ENCODE peak calls at places on chromosome 21, in five cellular contexts. F, L, M, I and B are unnamed samples.

GRCh38 chr21:25791321-25791720 is 56.5 kb downstream of the GABPA start:
- DNase-seq in F (no peak), L (peak; percentile 3), M (no peak), I (no peak), B (no peak)

GRCh38 chr21:21165063-21165645 is 166.9 kb downstream of the NCAM2 start:
- DNase-seq in F (no peak), L (peak; percentile 83), M (peak; percentile 92), I (peak; percentile 97), B (no peak)

GRCh38 chr21:37915516-37915915 is 741 bp downstream of the KCNJ6 start:
- DNase-seq in F (no peak), L (no peak), M (no peak), I (no peak), B (no peak)

GRCh38 chr21:37982496-37983318 is 66.5 kb upstream of the KCNJ6 start:
- DNase-seq in F (no peak), L (no peak), M (no peak), I (no peak), B (peak; percentile 18)

GRCh38 chr21:43797925-43798715 is 8.7 kb downstream of the RRP1 start:
- DNase-seq in F (no peak), L (no peak), M (no peak), I (no peak), B (no peak)

GRCh38 chr21:24046816-24047443 is 1560.4 kb downstream of the MRPL39 start:
- DNase-seq in F (no peak), L (no peak), M (no peak), I (no peak), B (no peak)

GRCh38 chr21:29130234-29130993 is at the start of gene MAP3K7CL:
- DNase-seq in F (no peak), L (peak; percentile 97), M (peak; percentile 100), I (peak; percentile 100), B (peak; percentile 99)

GRCh38 chr21:33039542-33039941 is 13.8 kb downstream of the OLIG2 start:
- DNase-seq in F (no peak), L (no peak), M (no peak), I (no peak), B (no peak)

GRCh38 chr21:33208534-33208933 is 21.2 kb upstream of the IFNAR2 start:
- DNase-seq in F (no peak), L (no peak), M (no peak), I (no peak), B (no peak)

GRCh38 chr21:37447288-37447936 is 80.8 kb downstream of the DYRK1A start:
- DNase-seq in F (no peak), L (no peak), M (no peak), I (no peak), B (no peak)

GRCh38 chr21:17488620-17489019 is 24.2 kb upstream of the CXADR start:
- DNase-seq in F (no peak), L (no peak), M (no peak), I (no peak), B (no peak)

GRCh38 chr21:36790616-36791015 is 91.7 kb downstream of the SIM2 start:
- DNase-seq in F (no peak), L (no peak), M (no peak), I (peak; percentile 7), B (no peak)

GRCh38 chr21:42691901-42692559 is 38.6 kb downstream of the PDE9A start:
- DNase-seq in F (no peak), L (no peak), M (no peak), I (no peak), B (no peak)

GRCh38 chr21:42122808-42123207 is 51.7 kb downstream of the UMODL1 start:
- DNase-seq in F (no peak), L (no peak), M (no peak), I (no peak), B (no peak)

GRCh38 chr21:38503588-38503987 is 5.3 kb upstream of the ERG start:
- DNase-seq in F (no peak), L (peak; percentile 79), M (peak; percentile 58), I (peak; percentile 3), B (no peak)

GRCh38 chr21:43937898-43938309 is 72.9 kb downstream of the AGPAT3 start:
- DNase-seq in F (no peak), L (no peak), M (no peak), I (no peak), B (no peak)

GRCh38 chr21:44402323-44403105 is 49.1 kb downstream of the TRPM2 start:
- DNase-seq in F (no peak), L (no peak), M (no peak), I (no peak), B (no peak)

GRCh38 chr21:38170283-38170682 is 86.5 kb upstream of the KCNJ15 start:
- DNase-seq in F (no peak), L (peak; percentile 37), M (no peak), I (peak; percentile 12), B (peak; percentile 33)

GRCh38 chr21:23534833-23535232 is 2072.4 kb downstream of the MRPL39 start:
- DNase-seq in F (no peak), L (no peak), M (no peak), I (no peak), B (no peak)

GRCh38 chr21:17730782-17731181 is 88.4 kb downstream of the C21orf91 start:
- DNase-seq in F (no peak), L (peak; percentile 34), M (no peak), I (no peak), B (no peak)

GRCh38 chr21:28325618-28326017 is 667.1 kb downstream of the LTN1 start:
- DNase-seq in F (no peak), L (no peak), M (no peak), I (no peak), B (no peak)

GRCh38 chr21:38114717-38115333 is 142.0 kb upstream of the KCNJ15 start:
- DNase-seq in F (no peak), L (no peak), M (no peak), I (no peak), B (no peak)

GRCh38 chr21:42404534-42404933 is 832 bp downstream of the UBASH3A start:
- DNase-seq in F (no peak), L (no peak), M (no peak), I (no peak), B (no peak)

GRCh38 chr21:33443174-33443573 is 36.6 kb downstream of the TMEM50B start:
- DNase-seq in F (no peak), L (no peak), M (no peak), I (no peak), B (no peak)

GRCh38 chr21:28687571-28687970 is 305.1 kb downstream of the LTN1 start:
- DNase-seq in F (no peak), L (peak; percentile 20), M (no peak), I (no peak), B (no peak)

GRCh38 chr21:32611471-32611997 is 643 bp downstream of the CFAP298 start:
- DNase-seq in F (no peak), L (peak; percentile 17), M (no peak), I (peak; percentile 18), B (no peak)

GRCh38 chr21:46517361-46517760 is 58.7 kb downstream of the DIP2A start:
- DNase-seq in F (no peak), L (no peak), M (peak; percentile 9), I (no peak), B (peak; percentile 4)

GRCh38 chr21:28308516-28308915 is 684.2 kb downstream of the LTN1 start:
- DNase-seq in F (no peak), L (no peak), M (no peak), I (peak; percentile 82), B (no peak)

GRCh38 chr21:15831497-15831896 is 101.7 kb downstream of the USP25 start:
- DNase-seq in F (no peak), L (no peak), M (no peak), I (no peak), B (no peak)

GRCh38 chr21:15823486-15824150 is 93.8 kb downstream of the USP25 start:
- DNase-seq in F (no peak), L (no peak), M (no peak), I (no peak), B (no peak)

GRCh38 chr21:15826908-15827601 is 97.3 kb downstream of the USP25 start:
- DNase-seq in F (no peak), L (no peak), M (no peak), I (no peak), B (no peak)

GRCh38 chr21:15825699-15826098 is 95.9 kb downstream of the USP25 start:
- DNase-seq in F (no peak), L (no peak), M (no peak), I (no peak), B (no peak)

DNA sequence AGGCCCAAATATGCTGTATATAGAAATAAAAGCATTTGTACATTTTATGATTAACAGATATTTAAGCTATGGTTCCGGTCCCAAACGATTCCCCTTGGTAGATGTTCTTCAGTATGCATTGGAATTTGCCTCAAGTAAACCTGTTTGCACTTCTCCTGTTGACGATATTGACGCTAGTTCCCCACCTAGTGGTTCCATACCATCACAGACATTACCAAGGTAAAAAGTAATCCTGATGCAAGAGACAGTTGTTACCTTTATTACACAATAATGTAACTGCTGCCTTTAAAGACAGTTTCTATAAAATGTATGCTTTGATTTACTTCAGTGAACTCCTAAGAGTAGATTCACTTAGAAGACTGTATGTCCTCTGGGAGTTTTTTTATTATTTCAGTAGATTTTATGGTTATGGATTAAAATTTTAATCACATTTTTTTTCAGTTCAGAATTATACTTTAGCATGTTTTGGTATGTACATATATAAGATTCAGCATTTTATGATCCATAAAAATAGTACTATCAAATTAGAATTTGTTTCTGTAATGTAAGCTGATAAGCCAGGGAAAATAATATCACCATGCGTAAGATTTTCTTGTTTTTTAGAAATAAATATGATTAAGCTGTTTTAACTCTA is 96.5 kb downstream of the USP25 start:
- DNase-seq in F (no peak), L (peak; percentile 74), M (peak; percentile 29), I (peak; percentile 54), B (peak; percentile 38)
- TF ChIP-seq CTCF in F (peak; percentile 57), L (peak; percentile 66), M (peak; percentile 57), I (peak; percentile 48), B (peak; percentile 73)

GRCh38 chr21:45478816-45479669 is 63.2 kb downstream of the SLC19A1 start:
- DNase-seq in F (no peak), L (no peak), M (no peak), I (no peak), B (no peak)
- H3K4me3 ChIP-seq in F (no peak overlapping the region), L (no peak overlapping the region), M (no peak overlapping the region), I (no peak overlapping the region), B (no peak overlapping the region)

GRCh38 chr21:40844935-40845334 is 2.0 kb downstream of the DSCAM start:
- DNase-seq in F (no peak), L (no peak), M (no peak), I (no peak), B (no peak)

GRCh38 chr21:40840441-40840840 is 6.5 kb downstream of the DSCAM start:
- DNase-seq in F (no peak), L (no peak), M (no peak), I (no peak), B (no peak)

GRCh38 chr21:40839551-40839950 is 7.4 kb downstream of the DSCAM start:
- DNase-seq in F (no peak), L (no peak), M (no peak), I (no peak), B (no peak)

GRCh38 chr21:40841524-40842196 is 5.3 kb downstream of the DSCAM start:
- DNase-seq in F (no peak), L (no peak), M (peak; percentile 26), I (no peak), B (no peak)

DNA sequence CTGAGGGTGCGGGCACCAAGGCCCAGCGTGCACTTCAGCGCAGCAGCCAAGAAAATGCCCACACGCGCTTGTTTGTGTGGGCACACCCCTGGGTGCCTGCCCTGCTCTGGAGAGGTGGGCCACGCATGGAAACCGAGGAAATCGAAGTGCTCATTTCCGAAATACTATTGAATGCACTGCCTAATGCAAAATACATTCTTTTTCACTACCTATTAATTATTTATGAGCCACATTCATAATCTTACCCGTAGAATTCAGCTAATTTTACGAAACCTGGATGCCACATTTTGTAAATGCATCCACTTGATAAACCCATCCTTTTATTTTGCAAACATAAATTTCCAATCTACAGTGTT is 4.8 kb downstream of the DSCAM start:
- DNase-seq in F (no peak), L (no peak), M (no peak), I (no peak), B (no peak)
- TF ChIP-seq CTCF in F (peak; percentile 48), L (no peak), M (no peak), I (no peak), B (no peak)

GRCh38 chr21:31557421-31557955 is 102.0 kb upstream of the SOD1 start:
- DNase-seq in F (no peak), L (no peak), M (no peak), I (no peak), B (no peak)
- H3K4me3 ChIP-seq in F (peak overlapping the region; percentile 50), L (peak overlapping the region; percentile 60), M (peak overlapping the region; percentile 62), I (no peak overlapping the region), B (peak overlapping the region; percentile 59)